ENCODE peak calls at places on chromosomes 13 and 19, in five cellular contexts. S is BJ, U is fibroblast of pulmonary artery, L is NB4, I is mucosa of descending colon. A is an unnamed sample.

GRCh38 chr19:12064266-12065099 is at the start of gene ZNF844:
- DNase-seq in U (peak; percentile 91), I (peak; percentile 97), L (peak; percentile 78), S (peak; percentile 62), A (peak; percentile 92)

GRCh38 chr19:6572217-6572616 is 18.7 kb downstream of the CD70 start:
- DNase-seq in I (no peak), U (no peak), S (no peak), L (peak; percentile 96), A (no peak)

GRCh38 chr13:114174529-114174941 is 4.5 kb upstream of the CFAP97D2 start:
- DNase-seq in S (no peak), U (peak; percentile 74), I (no peak), L (no peak), A (no peak)

GRCh38 chr13:46864941-46865340 is 31.9 kb downstream of the HTR2A start:
- DNase-seq in U (no peak), L (peak; percentile 15), I (no peak), S (no peak), A (no peak)

GRCh38 chr13:30978981-30979956 is 46.8 kb downstream of the TEX26 start:
- DNase-seq in I (no peak), U (peak; percentile 25), S (no peak), L (peak; percentile 61), A (peak; percentile 48)

GRCh38 chr19:18304496-18305312 is 18.2 kb downstream of the LSM4 start:
- DNase-seq in S (no peak), U (peak; percentile 78), L (peak; percentile 91), I (peak; percentile 88), A (peak; percentile 81)

GRCh38 chr19:6425732-6426686 is 1.4 kb upstream of the KHSRP start:
- DNase-seq in S (no peak), U (no peak), L (peak; percentile 66), I (no peak), A (no peak)

GRCh38 chr19:43619262-43620060 is at the start of gene ZNF428:
- DNase-seq in I (peak; percentile 90), L (peak; percentile 88), U (peak; percentile 92), S (peak; percentile 38), A (peak; percentile 96)

GRCh38 chr19:46610851-46611770 is 10.0 kb downstream of the CALM3 start:
- DNase-seq in S (no peak), I (peak; percentile 38), L (peak; percentile 89), U (no peak), A (peak; percentile 60)

GRCh38 chr19:16463341-16463990 is 8.3 kb downstream of the EPS15L1 start:
- DNase-seq in S (no peak), U (no peak), L (no peak), I (no peak), A (no peak)
- H3K4me3 ChIP-seq in S (no peak overlapping the region), U (no peak overlapping the region), L (no peak overlapping the region), I (no peak overlapping the region), A (no peak overlapping the region)

DNA sequence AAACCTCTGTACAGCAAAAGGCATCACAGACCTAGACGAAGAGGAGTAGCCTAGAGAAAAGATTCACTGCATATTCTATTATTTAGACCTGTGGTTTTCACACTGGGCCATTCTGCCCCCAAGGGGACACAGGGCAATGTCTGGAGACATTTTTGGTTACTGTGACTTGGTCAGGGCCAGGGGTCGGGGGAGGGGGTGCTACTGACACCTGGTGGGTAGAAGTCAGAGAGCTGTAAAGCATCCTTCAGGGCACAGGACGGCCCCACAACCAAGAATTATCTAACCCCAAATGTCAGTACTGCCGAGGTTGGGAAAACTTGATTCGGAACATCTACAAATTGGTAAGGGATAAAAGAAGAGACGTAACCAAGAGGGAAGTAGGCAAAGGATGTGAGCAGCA is 11.3 kb downstream of the ELAVL1 start:
- DNase-seq in U (no peak), L (peak; percentile 36), I (no peak), S (no peak), A (no peak)
- TF ChIP-seq CTCF in U (no peak), L (no peak), I (no peak), S (no peak), A (peak; percentile 11)

GRCh38 chr19:17214531-17215124 is 529 bp upstream of the USE1 start:
- DNase-seq in L (no peak), I (no peak), S (no peak), U (no peak), A (peak; percentile 18)

GRCh38 chr19:17219286-17219685 is 4.1 kb downstream of the USE1 start:
- DNase-seq in S (no peak), U (no peak), I (no peak), L (no peak), A (no peak)

GRCh38 chr19:17213334-17213733 is 1.8 kb upstream of the USE1 start:
- DNase-seq in I (no peak), L (no peak), S (no peak), U (no peak), A (no peak)

GRCh38 chr19:17215125-17215971 is at the start of gene USE1:
- DNase-seq in L (peak; percentile 94), S (peak; percentile 51), I (peak; percentile 94), U (peak; percentile 91), A (peak; percentile 96)

GRCh38 chr19:17216058-17216670 is 1.0 kb downstream of the USE1 start:
- DNase-seq in I (no peak), U (no peak), L (no peak), S (no peak), A (peak; percentile 2)
- H3K4me3 ChIP-seq in I (no peak overlapping the region), U (peak overlapping the region; percentile 72), L (peak overlapping the region; percentile 69), S (peak overlapping the region; percentile 88), A (peak overlapping the region; percentile 73)

DNA sequence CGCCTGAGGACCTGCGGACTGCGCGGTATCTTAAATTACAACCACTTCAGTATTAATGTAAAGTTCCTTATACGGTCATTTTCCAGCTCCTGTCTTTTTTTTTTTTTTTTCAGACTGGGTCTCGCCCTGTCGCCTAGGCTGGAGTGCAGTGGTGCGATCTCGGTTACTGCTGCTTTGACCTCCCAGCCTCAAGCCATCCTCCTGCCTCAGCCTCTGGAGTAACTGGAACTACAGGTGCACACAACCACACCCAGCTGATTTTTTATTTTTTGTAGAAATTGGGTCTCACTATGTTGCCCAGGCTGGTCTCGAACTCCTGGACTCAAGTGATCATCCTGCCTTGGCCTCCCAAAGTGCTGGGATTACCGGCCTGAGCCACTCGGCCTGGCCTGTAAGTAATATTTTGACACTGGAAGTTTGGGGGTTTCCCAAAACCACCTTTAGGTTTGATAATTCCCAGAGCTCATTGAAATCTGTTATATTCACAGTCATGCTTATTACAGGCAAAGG is 406 bp upstream of the EID2B start:
- DNase-seq in I (no peak), L (no peak), S (no peak), U (no peak), A (no peak)
- TF ChIP-seq CTCF in I (no peak), L (no peak), S (no peak), U (no peak), A (no peak)

DNA sequence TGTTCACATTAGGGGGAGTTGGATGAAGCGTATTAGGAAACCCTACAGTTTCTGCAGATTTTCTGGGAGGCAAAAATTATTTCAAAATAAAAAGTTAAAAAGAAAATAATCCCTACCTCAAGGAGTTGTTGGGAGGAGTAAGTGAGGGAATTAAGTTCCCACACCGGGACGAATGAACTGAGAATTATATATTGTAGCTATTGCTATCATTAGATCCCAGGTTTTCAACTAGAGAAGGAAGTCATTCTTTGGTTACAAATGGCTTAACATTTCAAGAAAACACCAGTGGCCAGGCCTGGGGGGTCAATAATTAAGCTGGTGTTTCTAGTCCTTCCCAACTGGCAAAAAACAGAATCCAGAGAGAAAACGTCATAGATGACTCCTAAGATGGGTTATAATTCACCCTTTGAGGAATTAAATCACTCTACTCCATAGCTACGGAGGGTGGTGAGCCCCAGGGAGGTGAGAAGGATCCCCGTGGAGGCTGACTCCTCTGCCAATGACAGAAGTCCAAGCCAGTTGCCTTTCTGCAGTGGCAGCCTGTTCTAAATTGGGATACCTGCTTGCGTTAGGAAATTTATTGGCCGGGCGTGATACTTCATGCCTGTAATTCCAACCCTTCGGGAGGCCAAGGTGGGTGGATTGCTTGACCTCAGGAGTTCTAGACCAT is 1.2 kb upstream of the MYDGF start:
- DNase-seq in L (no peak), U (no peak), I (no peak), S (no peak), A (no peak)
- H3K4me3 ChIP-seq in L (no peak overlapping the region), U (no peak overlapping the region), I (no peak overlapping the region), S (no peak overlapping the region), A (no peak overlapping the region)